ENCODE peak calls at places on chromosomes 13 and 19, in five cellular contexts. Q is cardiac muscle cell; M is iris pigment epithelial cell; J is A549; L is stimulated activated CD4-positive, alpha-beta T cell treated with anti-CD3 and anti-CD28 coated beads, Interleukin-15, amount 100 ng/mL, for 24 hours. G is an unnamed sample.

GRCh38 chr19:17037966-17038500 is 11.4 kb upstream of the CPAMD8 start:
- DNase-seq in M (no peak), L (no peak), Q (no peak), J (no peak), G (no peak)

GRCh38 chr19:1269478-1270167 is 491 bp downstream of the CIRBP start:
- DNase-seq in Q (peak; percentile 88), L (peak; percentile 89), J (peak; percentile 86), M (peak; percentile 82), G (peak; percentile 84)

GRCh38 chr19:47310819-47311218 is 1.2 kb downstream of the C5AR1 start:
- DNase-seq in J (peak; percentile 89), L (no peak), M (peak; percentile 46), Q (no peak), G (no peak)

GRCh38 chr13:106238690-106239089 is 296.8 kb downstream of the EFNB2 start:
- DNase-seq in J (no peak), L (no peak), M (no peak), Q (no peak), G (no peak)

GRCh38 chr13:100022798-100023197 is 41.2 kb downstream of the ZIC2 start:
- DNase-seq in J (no peak), M (no peak), Q (no peak), L (no peak), G (no peak)

GRCh38 chr19:19488875-19489690 is 26.3 kb downstream of the TSSK6 start:
- DNase-seq in M (peak; percentile 94), L (peak; percentile 83), Q (peak; percentile 33), J (peak; percentile 69), G (peak; percentile 97)

GRCh38 chr19:54667217-54667616 is 4.4 kb downstream of the LILRB4 start:
- DNase-seq in Q (no peak), J (no peak), M (no peak), L (no peak), G (no peak)

GRCh38 chr19:15550847-15551182 is 42.5 kb downstream of the CYP4F22 start:
- DNase-seq in L (peak; percentile 31), M (no peak), J (peak; percentile 37), Q (no peak), G (no peak)

GRCh38 chr13:41654800-41655199 is 197.4 kb downstream of the RGCC start:
- DNase-seq in M (no peak), Q (no peak), L (no peak), J (no peak), G (no peak)

GRCh38 chr13:27372896-27373295 is 51.5 kb upstream of the GTF3A start:
- DNase-seq in M (no peak), J (peak; percentile 51), Q (peak; percentile 27), L (no peak), G (no peak)

GRCh38 chr19:39154084-39154625 is 28.6 kb downstream of the PAK4 start:
- DNase-seq in L (no peak), J (no peak), M (no peak), Q (no peak), G (no peak)

GRCh38 chr13:92355213-92355612 is 871.4 kb upstream of the GPC6 start:
- DNase-seq in L (no peak), Q (peak; percentile 38), M (peak; percentile 23), J (peak; percentile 2), G (no peak)

GRCh38 chr13:111472559-111473460 is 152.4 kb downstream of the TEX29 start:
- DNase-seq in Q (no peak), J (no peak), L (no peak), M (no peak), G (no peak)

GRCh38 chr19:12527034-12527836 is 24.0 kb downstream of the ZNF564 start:
- DNase-seq in M (peak; percentile 50), J (peak; percentile 62), Q (peak; percentile 8), L (no peak), G (peak; percentile 12)

GRCh38 chr19:45615795-45616708 is 14.0 kb upstream of the GPR4 start:
- DNase-seq in Q (peak; percentile 98), L (peak; percentile 90), J (peak; percentile 97), M (peak; percentile 89), G (peak; percentile 74)

GRCh38 chr19:19657397-19657783 is 6.1 kb downstream of the ATP13A1 start:
- DNase-seq in J (no peak), Q (no peak), L (no peak), M (no peak), G (no peak)

GRCh38 chr19:41261474-41262190 is 2.5 kb upstream of the HNRNPUL1 start:
- DNase-seq in Q (no peak), J (no peak), M (no peak), L (no peak), G (no peak)

GRCh38 chr19:30326076-30326710 is 46.0 kb upstream of the ZNF536 start:
- DNase-seq in J (no peak), M (no peak), Q (no peak), L (no peak), G (no peak)

GRCh38 chr19:670609-671075 is 5.5 kb upstream of the FSTL3 start:
- DNase-seq in M (no peak), J (peak; percentile 55), L (no peak), Q (no peak), G (no peak)

GRCh38 chr19:15934332-15935078 is at the start of gene CYP4F11:
- DNase-seq in J (peak; percentile 87), L (no peak), Q (no peak), M (no peak), G (no peak)

GRCh38 chr13:113562085-113562749 is 22.3 kb upstream of the TFDP1 start:
- DNase-seq in Q (peak; percentile 84), M (peak; percentile 75), J (peak; percentile 54), L (peak; percentile 55), G (peak; percentile 58)

GRCh38 chr19:6700586-6701316 is 19.7 kb downstream of the C3 start:
- DNase-seq in L (no peak), M (no peak), J (no peak), Q (no peak), G (no peak)

GRCh38 chr19:1270168-1270853 is 1.2 kb downstream of the CIRBP start:
- DNase-seq in M (no peak), L (peak; percentile 56), J (no peak), Q (no peak), G (no peak)

GRCh38 chr19:51547397-51548212 is 16.1 kb upstream of the SIGLEC6 start:
- DNase-seq in J (no peak), M (no peak), L (no peak), Q (no peak), G (no peak)